ENCODE peak calls at places on chromosomes 5 and 9, in nine cellular contexts. B is psoas muscle, I is aorta, C is body of pancreas, G is transverse colon, M is heart right ventricle, P is Peyer's patch, U is spleen, T is left ventricle myocardium inferior. R is an unnamed sample. For H3K4me1, the result is how much of the 10 kb centered on the place peaks cover.

GRCh38 chr9:37466037-37466709 is 923 bp upstream of the ZBTB5 start:
- DNase-seq in T (peak), P (peak), G (peak), I (peak), U (peak), C (peak), B (peak), M (peak), R (peak)

GRCh38 chr9:96256800-96257199 is 45.2 kb downstream of the HSD17B3 start:
- DNase-seq in U (no peak), B (no peak), G (no peak), M (no peak), C (no peak), P (no peak), T (no peak), I (no peak), R (no peak)

GRCh38 chr9:111212874-111213273 is 117.2 kb downstream of the OR2K2 start:
- DNase-seq in I (no peak), C (no peak), T (no peak), P (no peak), U (no peak), G (no peak), M (no peak), B (no peak), R (no peak)

GRCh38 chr5:157290981-157291711 is 25.2 kb downstream of the CYFIP2 start:
- DNase-seq in G (peak), T (no peak), B (no peak), I (no peak), U (no peak), M (no peak), C (peak), P (peak), R (peak)

GRCh38 chr5:44536650-44537260 is 147.5 kb upstream of the FGF10 start:
- DNase-seq in T (no peak), U (no peak), M (peak), P (no peak), B (no peak), G (no peak), I (no peak), C (peak), R (peak)

GRCh38 chr5:103362211-103362610 is 103.6 kb downstream of the MACIR start:
- DNase-seq in M (no peak), C (no peak), G (no peak), B (no peak), T (no peak), I (no peak), P (no peak), U (no peak), R (no peak)

GRCh38 chr5:137393196-137393993 is 105.7 kb downstream of the SPOCK1 start:
- DNase-seq in T (no peak), M (no peak), P (no peak), G (no peak), I (no peak), C (no peak), B (no peak), U (no peak), R (no peak)

GRCh38 chr9:101097210-101097609 is 68.7 kb downstream of the PLPPR1 start:
- DNase-seq in B (no peak), T (no peak), M (no peak), G (no peak), P (no peak), U (no peak), I (no peak), C (no peak), R (no peak)

GRCh38 chr9:134644715-134645606 is 3.4 kb downstream of the COL5A1 start:
- DNase-seq in C (peak), I (peak), B (peak), T (peak), U (no peak), P (no peak), G (peak), M (peak), R (no peak)

GRCh38 chr5:32193591-32193990 is 19.5 kb upstream of the GOLPH3 start:
- DNase-seq in P (peak), U (peak), C (peak), I (peak), B (peak), T (peak), G (peak), M (peak), R (no peak)

GRCh38 chr5:569868-570361 is 42.2 kb upstream of the CEP72 start:
- DNase-seq in B (no peak), T (no peak), G (no peak), U (no peak), P (peak), I (no peak), M (no peak), C (no peak), R (no peak)

GRCh38 chr5:95822408-95823240 is at the start of gene GLRX:
- DNase-seq in B (peak), T (peak), G (peak), M (peak), U (peak), P (peak), I (peak), C (peak), R (peak)

GRCh38 chr9:130467371-130467770 is 22.6 kb downstream of the ASS1 start:
- DNase-seq in U (no peak), P (no peak), G (no peak), C (no peak), I (no peak), B (no peak), M (no peak), T (no peak), R (no peak)

GRCh38 chr5:98928802-98929122 is at the start of gene CHD1:
- DNase-seq in I (peak), B (peak), P (peak), C (peak), T (peak), U (peak), G (peak), M (peak), R (peak)

GRCh38 chr5:27491746-27492439 is 453.5 kb upstream of the CDH9 start:
- DNase-seq in G (no peak), B (no peak), M (no peak), T (no peak), C (no peak), U (no peak), I (no peak), P (no peak), R (no peak)

DNA sequence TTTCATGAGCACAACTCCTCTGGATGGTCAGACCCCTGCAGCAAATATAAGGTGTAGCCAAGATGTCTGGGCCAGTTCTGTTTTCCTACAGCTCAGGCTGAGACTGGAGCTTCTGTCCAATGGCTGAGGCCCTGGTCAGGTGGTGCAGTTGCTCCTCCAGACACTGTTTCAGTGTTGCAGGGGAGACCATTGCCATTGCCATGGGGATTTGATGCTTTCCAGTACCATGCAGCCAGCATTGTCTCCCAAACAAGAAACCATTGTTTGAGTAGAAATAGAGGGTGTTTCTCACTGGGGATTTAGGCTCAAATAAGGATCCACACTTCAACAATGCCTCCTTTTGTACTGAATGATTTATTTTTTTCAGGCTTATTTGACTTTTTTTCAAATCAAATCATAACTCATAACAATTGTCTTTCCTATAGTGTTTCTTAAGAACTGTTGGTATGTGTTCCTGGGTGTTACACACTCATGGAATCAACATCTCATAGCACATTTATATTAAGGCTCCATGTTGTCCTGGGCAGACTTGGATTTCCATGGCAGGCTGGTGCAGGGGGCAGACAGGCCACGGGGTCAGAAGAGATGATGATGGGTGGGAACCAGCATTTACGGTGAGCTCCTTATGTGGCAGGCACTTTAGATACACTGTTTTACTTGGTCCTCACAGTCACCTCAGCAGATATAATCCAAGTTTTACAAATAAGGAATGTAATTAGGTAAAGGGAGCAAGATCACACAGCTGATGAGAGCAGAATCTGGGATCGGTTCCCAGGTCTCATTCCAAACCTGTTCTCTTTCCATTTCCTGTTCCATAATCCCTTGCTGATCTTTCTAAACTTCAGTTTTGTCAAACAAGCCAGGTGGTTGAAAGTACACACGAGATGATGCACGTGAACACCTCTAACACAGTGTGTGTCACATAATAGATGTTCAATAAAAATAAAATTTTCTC is 95.9 kb upstream of the GNAQ start:
- DNase-seq in T (no peak), C (no peak), P (no peak), I (no peak), B (no peak), G (no peak), M (no peak), U (no peak), R (no peak)
- H3K4me1 ChIP-seq in T (under half), C (under half), P (under half), I (under half), B (under half), G (under half), M (under half), U (under half), R (under half)

GRCh38 chr5:141958113-141958512 is at the start of gene PCDH12:
- DNase-seq in P (no peak), C (no peak), B (peak), M (peak), T (peak), G (peak), I (peak), U (peak), R (no peak)

GRCh38 chr5:141957367-141957993 is 522 bp downstream of the PCDH12 start:
- DNase-seq in M (no peak), P (no peak), G (no peak), I (no peak), T (no peak), B (no peak), C (no peak), U (no peak), R (no peak)

GRCh38 chr5:141960018-141960417 is 2.0 kb upstream of the PCDH12 start:
- DNase-seq in T (no peak), I (no peak), G (no peak), M (no peak), B (no peak), U (peak), C (no peak), P (no peak), R (peak)

GRCh38 chr5:141960449-141961323 is 2.7 kb upstream of the PCDH12 start:
- DNase-seq in U (peak), B (peak), T (peak), P (peak), M (peak), G (peak), I (peak), C (peak), R (peak)

GRCh38 chr5:141958773-141959172 is 771 bp upstream of the PCDH12 start:
- DNase-seq in T (no peak), M (peak), B (peak), I (no peak), C (no peak), U (no peak), P (no peak), G (no peak), R (no peak)
- H3K4me1 ChIP-seq in T (half or more), M (half or more), B (under half), I (under half), C (under half), U (half or more), P (under half), G (under half), R (under half)

DNA sequence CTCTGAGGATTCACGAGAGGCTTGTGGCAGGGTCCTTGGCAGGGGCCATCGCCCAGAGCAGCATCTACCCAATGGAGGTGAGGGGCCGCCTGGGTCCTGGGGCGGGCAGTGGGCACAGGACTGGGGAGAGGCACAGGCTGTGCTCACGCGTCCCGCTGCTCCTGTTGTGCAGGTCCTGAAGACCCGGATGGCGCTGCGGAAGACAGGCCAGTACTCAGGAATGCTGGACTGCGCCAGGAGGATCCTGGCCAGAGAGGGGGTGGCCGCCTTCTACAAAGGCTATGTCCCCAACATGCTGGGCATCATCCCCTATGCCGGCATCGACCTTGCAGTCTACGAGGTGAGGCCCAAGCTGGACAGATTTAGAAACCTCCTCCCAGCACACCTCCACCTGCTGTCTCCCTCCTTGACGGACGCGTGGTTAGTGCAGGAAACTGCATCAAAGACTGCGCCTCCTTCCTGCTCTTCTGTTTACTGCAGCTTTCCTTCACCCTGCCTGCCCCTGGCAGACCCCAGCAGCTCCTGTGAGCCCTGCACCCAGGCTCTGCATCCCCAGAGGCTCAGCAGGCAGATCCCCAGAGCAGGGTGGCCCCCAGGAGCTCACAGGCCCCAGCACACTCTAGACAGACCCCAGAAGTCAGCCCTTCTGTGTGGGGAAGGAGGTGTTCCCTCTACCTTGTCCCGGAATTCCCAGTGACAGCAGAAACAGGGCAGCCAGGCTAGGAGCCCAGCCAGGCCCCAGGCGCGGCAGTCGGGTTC is 21.2 kb downstream of the PTGES2 start:
- DNase-seq in U (peak), P (no peak), C (no peak), I (no peak), T (no peak), G (no peak), B (peak), M (no peak), R (no peak)
- H3K4me1 ChIP-seq in U (half or more), P (under half), C (half or more), I (under half), T (under half), G (under half), B (half or more), M (under half), R (under half)

DNA sequence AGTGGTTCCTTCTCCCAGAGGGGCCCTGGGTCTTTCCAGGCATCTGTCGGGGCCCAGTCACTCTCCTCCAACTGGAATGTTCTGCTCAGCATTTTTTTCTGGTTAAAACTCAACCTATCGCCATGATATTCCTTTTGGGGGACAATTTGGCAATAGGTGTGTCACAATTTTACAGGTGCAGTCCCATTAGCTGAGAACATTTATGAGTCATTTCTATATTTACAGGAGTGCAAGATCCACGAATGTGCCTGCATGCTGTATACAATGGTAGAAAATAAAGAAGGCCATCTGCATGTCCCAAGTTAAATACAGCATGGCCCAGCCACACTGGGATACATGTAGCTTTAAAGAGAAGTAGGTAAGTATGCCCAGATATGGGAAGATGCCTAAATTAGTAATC is 28.8 kb upstream of the SEMA4D start:
- DNase-seq in P (no peak), I (no peak), M (no peak), B (no peak), T (no peak), C (no peak), U (no peak), G (no peak), R (no peak)
- H3K4me1 ChIP-seq in P (under half), I (under half), M (under half), B (under half), T (under half), C (under half), U (half or more), G (under half), R (under half)

GRCh38 chr9:136539427-136540412 is 6.1 kb downstream of the NOTCH1 start:
- DNase-seq in P (peak), G (peak), B (peak), U (peak), I (peak), M (peak), C (peak), T (peak), R (peak)
- H3K4me1 ChIP-seq in P (under half), G (half or more), B (under half), U (half or more), I (under half), M (half or more), C (half or more), T (half or more), R (under half)

DNA sequence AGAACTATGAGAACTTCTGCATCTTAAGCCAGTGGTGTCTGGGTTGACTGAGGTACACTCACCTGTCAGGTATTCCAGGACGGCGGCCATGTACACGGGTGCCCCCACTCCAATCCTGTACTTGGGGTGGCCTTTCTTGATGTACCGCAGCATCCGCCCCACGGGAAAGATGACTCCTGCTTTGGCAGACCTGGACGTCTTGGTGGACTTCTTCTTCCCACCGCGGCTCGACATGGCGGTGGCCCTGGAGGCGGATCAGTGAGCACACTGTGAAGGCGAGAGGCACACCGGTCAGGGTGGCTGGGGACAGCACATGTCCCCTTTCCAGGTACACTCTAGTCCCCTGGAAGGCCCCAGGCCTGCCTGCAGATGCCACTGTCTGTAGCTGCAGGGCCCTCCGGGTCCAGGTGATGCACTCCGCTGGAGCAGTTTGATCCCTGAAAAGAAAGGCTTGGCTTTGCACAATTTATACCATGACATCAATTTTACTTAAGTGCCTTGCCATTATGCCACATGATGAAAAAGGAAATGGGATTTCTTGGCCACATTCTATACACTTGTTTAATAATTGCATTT is 10.1 kb downstream of the MACROH2A1 start:
- DNase-seq in I (no peak), C (no peak), T (no peak), G (no peak), B (no peak), P (no peak), M (no peak), U (no peak), R (no peak)
- H3K4me1 ChIP-seq in I (under half), C (under half), T (half or more), G (under half), B (half or more), P (under half), M (half or more), U (half or more), R (under half)